ENCODE peak calls at places on chromosomes 12 and 14, in five cellular contexts. One of them, this sample, is unnamed.

GRCh38 chr12:126950266-126950665 is 1316.7 kb upstream of the TMEM132C start:
- DNase-seq in sigmoid colon: no peak
- DNase-seq in transverse colon: no peak
- DNase-seq in SK-N-SH: no peak
- DNase-seq in tibial nerve: no peak
- DNase-seq in this sample: no peak

GRCh38 chr14:20623798-20624197 is 17.7 kb downstream of the OR6S1 start:
- DNase-seq in tibial nerve: no peak
- DNase-seq in sigmoid colon: no peak
- DNase-seq in SK-N-SH: no peak
- DNase-seq in transverse colon: no peak
- DNase-seq in this sample: no peak

GRCh38 chr12:51368640-51369517 is 22.3 kb downstream of the GALNT6 start:
- DNase-seq in tibial nerve: no peak
- DNase-seq in transverse colon: peak; percentile 83
- DNase-seq in SK-N-SH: no peak
- DNase-seq in sigmoid colon: no peak
- DNase-seq in this sample: no peak

GRCh38 chr12:26614217-26614616 is 218.8 kb downstream of the ITPR2 start:
- DNase-seq in transverse colon: peak; percentile 14
- DNase-seq in sigmoid colon: no peak
- DNase-seq in SK-N-SH: peak; percentile 45
- DNase-seq in tibial nerve: no peak
- DNase-seq in this sample: no peak

GRCh38 chr12:15823360-15824128 is 34.4 kb upstream of the EPS8 start:
- DNase-seq in SK-N-SH: no peak
- DNase-seq in sigmoid colon: no peak
- DNase-seq in transverse colon: no peak
- DNase-seq in tibial nerve: no peak
- DNase-seq in this sample: no peak

GRCh38 chr12:168763-169525 is 45.0 kb downstream of the SLC6A12 start:
- DNase-seq in transverse colon: no peak
- DNase-seq in tibial nerve: no peak
- DNase-seq in sigmoid colon: no peak
- DNase-seq in SK-N-SH: no peak
- DNase-seq in this sample: no peak

GRCh38 chr12:54128466-54128865 is 60.3 kb downstream of the SMUG1 start:
- DNase-seq in SK-N-SH: no peak
- DNase-seq in transverse colon: no peak
- DNase-seq in sigmoid colon: no peak
- DNase-seq in tibial nerve: no peak
- DNase-seq in this sample: no peak

GRCh38 chr12:80763874-80764273 is 47.2 kb downstream of the MYF5 start:
- DNase-seq in sigmoid colon: no peak
- DNase-seq in SK-N-SH: peak; percentile 4
- DNase-seq in transverse colon: no peak
- DNase-seq in tibial nerve: peak; percentile 19
- DNase-seq in this sample: no peak

GRCh38 chr12:104207416-104207941 is 8.1 kb upstream of the TXNRD1 start:
- DNase-seq in SK-N-SH: no peak
- DNase-seq in sigmoid colon: no peak
- DNase-seq in transverse colon: no peak
- DNase-seq in tibial nerve: no peak
- DNase-seq in this sample: no peak

GRCh38 chr14:35336171-35337073 is 44.2 kb downstream of the PSMA6 start:
- DNase-seq in tibial nerve: peak; percentile 91
- DNase-seq in SK-N-SH: peak; percentile 42
- DNase-seq in sigmoid colon: peak; percentile 98
- DNase-seq in transverse colon: peak; percentile 92
- DNase-seq in this sample: peak; percentile 98

GRCh38 chr14:90681889-90682429 is 134.3 kb downstream of the TTC7B start:
- DNase-seq in tibial nerve: no peak
- DNase-seq in transverse colon: peak; percentile 44
- DNase-seq in SK-N-SH: no peak
- DNase-seq in sigmoid colon: no peak
- DNase-seq in this sample: no peak

GRCh38 chr14:59360923-59361794 is 104.0 kb downstream of the GPR135 start:
- DNase-seq in SK-N-SH: peak; percentile 62
- DNase-seq in transverse colon: peak; percentile 67
- DNase-seq in sigmoid colon: peak; percentile 84
- DNase-seq in tibial nerve: peak; percentile 63
- DNase-seq in this sample: peak; percentile 55

GRCh38 chr12:81450920-81451739 is 308.0 kb downstream of the PPFIA2 start:
- DNase-seq in tibial nerve: peak; percentile 55
- DNase-seq in sigmoid colon: no peak
- DNase-seq in SK-N-SH: peak; percentile 56
- DNase-seq in transverse colon: no peak
- DNase-seq in this sample: no peak

GRCh38 chr12:75481774-75482173 is 1.2 kb downstream of the GLIPR1 start:
- DNase-seq in sigmoid colon: no peak
- DNase-seq in transverse colon: peak; percentile 13
- DNase-seq in SK-N-SH: no peak
- DNase-seq in tibial nerve: no peak
- DNase-seq in this sample: no peak

GRCh38 chr14:58815781-58816297 is 178.1 kb downstream of the DACT1 start:
- DNase-seq in transverse colon: no peak
- DNase-seq in tibial nerve: no peak
- DNase-seq in SK-N-SH: peak; percentile 56
- DNase-seq in sigmoid colon: no peak
- DNase-seq in this sample: no peak

GRCh38 chr14:61260939-61261776 is 20.0 kb downstream of the TMEM30B start:
- DNase-seq in transverse colon: no peak
- DNase-seq in sigmoid colon: no peak
- DNase-seq in tibial nerve: no peak
- DNase-seq in SK-N-SH: no peak
- DNase-seq in this sample: no peak

GRCh38 chr12:26077915-26078314 is 46.9 kb downstream of the BHLHE41 start:
- DNase-seq in tibial nerve: no peak
- DNase-seq in SK-N-SH: no peak
- DNase-seq in sigmoid colon: no peak
- DNase-seq in transverse colon: no peak
- DNase-seq in this sample: no peak

GRCh38 chr14:25250516-25250915 is 200.6 kb upstream of the STXBP6 start:
- DNase-seq in tibial nerve: no peak
- DNase-seq in sigmoid colon: no peak
- DNase-seq in SK-N-SH: no peak
- DNase-seq in transverse colon: no peak
- DNase-seq in this sample: no peak

GRCh38 chr12:124109760-124110159 is 136.7 kb downstream of the ZNF664 start:
- DNase-seq in sigmoid colon: no peak
- DNase-seq in transverse colon: no peak
- DNase-seq in SK-N-SH: peak; percentile 57
- DNase-seq in tibial nerve: no peak
- DNase-seq in this sample: no peak

GRCh38 chr14:62099091-62099490 is 336.9 kb downstream of the SNAPC1 start:
- DNase-seq in transverse colon: no peak
- DNase-seq in SK-N-SH: no peak
- DNase-seq in tibial nerve: no peak
- DNase-seq in sigmoid colon: no peak
- DNase-seq in this sample: no peak

GRCh38 chr14:54786816-54787215 is 115.8 kb downstream of the GCH1 start:
- DNase-seq in SK-N-SH: no peak
- DNase-seq in tibial nerve: no peak
- DNase-seq in transverse colon: no peak
- DNase-seq in sigmoid colon: no peak
- DNase-seq in this sample: no peak

GRCh38 chr12:55724226-55724939 is 4.2 kb downstream of the RDH5 start:
- DNase-seq in sigmoid colon: peak; percentile 88
- DNase-seq in SK-N-SH: peak; percentile 71
- DNase-seq in tibial nerve: peak; percentile 76
- DNase-seq in transverse colon: peak; percentile 82
- DNase-seq in this sample: no peak

GRCh38 chr14:95303107-95303506 is 16.6 kb downstream of the CLMN start:
- DNase-seq in sigmoid colon: no peak
- DNase-seq in tibial nerve: no peak
- DNase-seq in transverse colon: no peak
- DNase-seq in SK-N-SH: no peak
- DNase-seq in this sample: no peak

GRCh38 chr12:115922952-115923564 is 354.4 kb downstream of the MED13L start:
- DNase-seq in sigmoid colon: no peak
- DNase-seq in transverse colon: no peak
- DNase-seq in tibial nerve: no peak
- DNase-seq in SK-N-SH: no peak
- DNase-seq in this sample: no peak

GRCh38 chr12:84135879-84136278 is 776.7 kb downstream of the SLC6A15 start:
- DNase-seq in SK-N-SH: no peak
- DNase-seq in sigmoid colon: no peak
- DNase-seq in tibial nerve: no peak
- DNase-seq in transverse colon: no peak
- DNase-seq in this sample: no peak
- H3K27ac ChIP-seq in SK-N-SH: no peak overlapping the region
- H3K27ac ChIP-seq in sigmoid colon: no peak overlapping the region
- H3K27ac ChIP-seq in tibial nerve: no peak overlapping the region
- H3K27ac ChIP-seq in transverse colon: no peak overlapping the region
- H3K27ac ChIP-seq in this sample: no peak overlapping the region

DNA sequence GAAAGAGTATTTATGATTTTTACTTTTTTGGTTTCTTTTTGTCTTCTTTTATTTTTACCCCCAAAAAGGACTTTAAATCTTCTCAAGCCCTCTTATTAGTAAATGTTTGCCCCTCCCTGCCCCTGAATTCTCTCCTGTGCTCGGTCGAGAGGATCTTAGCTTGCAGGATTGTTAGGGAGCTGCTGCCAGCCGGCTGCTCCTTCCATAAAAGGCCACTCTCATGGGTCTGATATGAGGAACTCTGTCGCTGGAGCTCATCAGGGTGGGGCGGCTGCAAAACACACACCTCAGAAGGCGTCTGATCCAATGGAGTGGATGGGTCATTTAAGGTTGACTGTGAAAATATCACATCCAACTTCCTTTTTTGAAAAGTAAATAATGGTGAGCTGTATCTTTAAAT is 8.5 kb downstream of the LTBR start:
- DNase-seq in sigmoid colon: peak; percentile 91
- DNase-seq in SK-N-SH: no peak
- DNase-seq in tibial nerve: no peak
- DNase-seq in transverse colon: peak; percentile 88
- DNase-seq in this sample: no peak
- TF ChIP-seq EP300 in sigmoid colon: no peak
- TF ChIP-seq EP300 in SK-N-SH: no peak
- TF ChIP-seq EP300 in tibial nerve: no peak
- TF ChIP-seq EP300 in transverse colon: no peak
- TF ChIP-seq EP300 in this sample: no peak

GRCh38 chr12:111785651-111786050 is 18.9 kb downstream of the ALDH2 start:
- DNase-seq in sigmoid colon: no peak
- DNase-seq in transverse colon: no peak
- DNase-seq in tibial nerve: no peak
- DNase-seq in SK-N-SH: no peak
- DNase-seq in this sample: no peak

GRCh38 chr12:111781085-111781658 is 14.4 kb downstream of the ALDH2 start:
- DNase-seq in SK-N-SH: no peak
- DNase-seq in transverse colon: no peak
- DNase-seq in tibial nerve: no peak
- DNase-seq in sigmoid colon: no peak
- DNase-seq in this sample: no peak

GRCh38 chr12:111780615-111781014 is 13.9 kb downstream of the ALDH2 start:
- DNase-seq in SK-N-SH: no peak
- DNase-seq in transverse colon: peak; percentile 74
- DNase-seq in sigmoid colon: no peak
- DNase-seq in tibial nerve: no peak
- DNase-seq in this sample: no peak

GRCh38 chr12:111784953-111785352 is 18.2 kb downstream of the ALDH2 start:
- DNase-seq in sigmoid colon: no peak
- DNase-seq in SK-N-SH: no peak
- DNase-seq in tibial nerve: no peak
- DNase-seq in transverse colon: no peak
- DNase-seq in this sample: no peak

DNA sequence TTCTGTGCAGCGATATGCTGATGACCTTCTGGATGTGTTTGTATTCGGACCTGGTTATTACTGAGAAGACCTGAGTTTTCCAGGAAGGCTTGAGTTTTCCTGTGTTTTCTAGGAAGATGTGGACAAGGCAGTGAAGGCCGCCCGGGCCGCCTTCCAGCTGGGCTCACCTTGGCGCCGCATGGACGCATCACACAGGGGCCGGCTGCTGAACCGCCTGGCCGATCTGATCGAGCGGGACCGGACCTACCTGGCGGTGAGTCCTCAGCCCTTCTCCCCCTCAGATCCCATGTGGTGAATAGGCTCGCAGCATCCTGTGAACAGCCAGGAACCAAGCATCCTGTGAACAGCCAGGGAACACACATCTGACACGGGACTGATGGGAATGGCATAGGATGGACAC is 16.3 kb downstream of the ALDH2 start:
- DNase-seq in SK-N-SH: no peak
- DNase-seq in tibial nerve: no peak
- DNase-seq in sigmoid colon: no peak
- DNase-seq in transverse colon: no peak
- DNase-seq in this sample: no peak
- H3K36me3 ChIP-seq in SK-N-SH: no peaks in the 10 kb centered on the region
- H3K36me3 ChIP-seq in tibial nerve: peaks cover 20% of the 10 kb centered on the region
- H3K36me3 ChIP-seq in sigmoid colon: peaks cover 54% of the 10 kb centered on the region
- H3K36me3 ChIP-seq in transverse colon: no peaks in the 10 kb centered on the region
- H3K36me3 ChIP-seq in this sample: no peaks in the 10 kb centered on the region

GRCh38 chr12:101706403-101706802 is 9.0 kb downstream of the CHPT1 start:
- DNase-seq in SK-N-SH: no peak
- DNase-seq in tibial nerve: no peak
- DNase-seq in sigmoid colon: no peak
- DNase-seq in transverse colon: no peak
- DNase-seq in this sample: no peak
- H3K27ac ChIP-seq in SK-N-SH: no peak overlapping the region
- H3K27ac ChIP-seq in tibial nerve: no peak overlapping the region
- H3K27ac ChIP-seq in sigmoid colon: no peak overlapping the region
- H3K27ac ChIP-seq in transverse colon: no peak overlapping the region
- H3K27ac ChIP-seq in this sample: no peak overlapping the region

GRCh38 chr14:74669846-74670245 is 43.0 kb downstream of the AREL1 start:
- DNase-seq in tibial nerve: no peak
- DNase-seq in SK-N-SH: no peak
- DNase-seq in transverse colon: no peak
- DNase-seq in sigmoid colon: no peak
- DNase-seq in this sample: no peak

GRCh38 chr14:74673768-74674167 is 39.1 kb downstream of the AREL1 start:
- DNase-seq in sigmoid colon: no peak
- DNase-seq in SK-N-SH: no peak
- DNase-seq in tibial nerve: no peak
- DNase-seq in transverse colon: no peak
- DNase-seq in this sample: no peak

GRCh38 chr14:74670726-74671125 is 42.2 kb downstream of the AREL1 start:
- DNase-seq in SK-N-SH: no peak
- DNase-seq in sigmoid colon: no peak
- DNase-seq in transverse colon: no peak
- DNase-seq in tibial nerve: no peak
- DNase-seq in this sample: no peak

GRCh38 chr14:74675219-74675618 is 37.7 kb downstream of the AREL1 start:
- DNase-seq in tibial nerve: no peak
- DNase-seq in transverse colon: no peak
- DNase-seq in SK-N-SH: no peak
- DNase-seq in sigmoid colon: no peak
- DNase-seq in this sample: no peak

GRCh38 chr14:74671789-74672188 is 41.1 kb downstream of the AREL1 start:
- DNase-seq in tibial nerve: peak; percentile 40
- DNase-seq in sigmoid colon: no peak
- DNase-seq in transverse colon: no peak
- DNase-seq in SK-N-SH: no peak
- DNase-seq in this sample: no peak
- TF ChIP-seq EP300 in tibial nerve: no peak
- TF ChIP-seq EP300 in sigmoid colon: no peak
- TF ChIP-seq EP300 in transverse colon: no peak
- TF ChIP-seq EP300 in SK-N-SH: no peak
- TF ChIP-seq EP300 in this sample: no peak

This sample was measured in ovary.